ENCODE peak calls at places on chromosomes 5 and 9, in five cellular contexts. O is endodermal cell, E is neural crest cell, I is GM06990, K is left ventricle myocardium inferior. N is an unnamed sample.
A peak's percentile ranks its signal among the peaks of the same experiment; 100 is the strongest.

GRCh38 chr9:134420281-134420835 is 94.1 kb downstream of the RXRA start:
- DNase-seq in O (no peak), E (no peak), I (no peak), K (no peak), N (no peak)

GRCh38 chr9:75111019-75111622 is 22.8 kb downstream of the OSTF1 start:
- DNase-seq in I (no peak), O (no peak), K (no peak), E (no peak), N (no peak)

GRCh38 chr9:124723352-124723751 is 47.8 kb downstream of the NR6A1 start:
- DNase-seq in I (no peak), K (no peak), O (no peak), E (no peak), N (no peak)

GRCh38 chr9:98627291-98627690 is 81.4 kb downstream of the GABBR2 start:
- DNase-seq in K (no peak), O (no peak), E (no peak), I (no peak), N (no peak)

GRCh38 chr9:107227696-107228258 is 55.3 kb upstream of the RAD23B start:
- DNase-seq in I (no peak), E (no peak), K (no peak), O (no peak), N (no peak)

GRCh38 chr5:141605523-141606277 is 13.1 kb downstream of the DIAPH1 start:
- DNase-seq in E (no peak), K (peak; percentile 26), I (peak; percentile 71), O (no peak), N (peak; percentile 59)

GRCh38 chr9:109417585-109418544 is 80.2 kb downstream of the PTPN3 start:
- DNase-seq in K (no peak), I (no peak), O (no peak), E (no peak), N (no peak)

GRCh38 chr5:59322887-59323286 is 570.6 kb downstream of the PDE4D start:
- DNase-seq in I (no peak), K (no peak), O (no peak), E (no peak), N (no peak)

GRCh38 chr5:54897001-54897400 is 88.4 kb downstream of the ESM1 start:
- DNase-seq in E (no peak), O (no peak), I (no peak), K (no peak), N (no peak)

GRCh38 chr5:113038714-113039113 is 62.1 kb downstream of the DCP2 start:
- DNase-seq in I (no peak), O (no peak), K (no peak), E (no peak), N (no peak)

GRCh38 chr5:60700347-60700815 is 415 bp upstream of the DEPDC1B start:
- DNase-seq in E (no peak), I (no peak), K (no peak), O (no peak), N (peak; percentile 12)

GRCh38 chr5:43386960-43387362 is 25.2 kb downstream of the CCL28 start:
- DNase-seq in O (no peak), I (peak; percentile 31), E (no peak), K (no peak), N (peak; percentile 38)

GRCh38 chr5:170612256-170612656 is 108.4 kb downstream of the KCNIP1 start:
- DNase-seq in O (peak; percentile 90), I (no peak), K (no peak), E (no peak), N (no peak)

GRCh38 chr5:127875235-127876021 is 172.2 kb downstream of the CCDC192 start:
- DNase-seq in E (peak; percentile 37), O (peak; percentile 83), I (peak; percentile 22), K (peak; percentile 49), N (peak; percentile 39)

GRCh38 chr5:178288373-178289368 is 56.1 kb upstream of the PHYKPL start:
- DNase-seq in K (no peak), I (no peak), E (no peak), O (no peak), N (no peak)

DNA sequence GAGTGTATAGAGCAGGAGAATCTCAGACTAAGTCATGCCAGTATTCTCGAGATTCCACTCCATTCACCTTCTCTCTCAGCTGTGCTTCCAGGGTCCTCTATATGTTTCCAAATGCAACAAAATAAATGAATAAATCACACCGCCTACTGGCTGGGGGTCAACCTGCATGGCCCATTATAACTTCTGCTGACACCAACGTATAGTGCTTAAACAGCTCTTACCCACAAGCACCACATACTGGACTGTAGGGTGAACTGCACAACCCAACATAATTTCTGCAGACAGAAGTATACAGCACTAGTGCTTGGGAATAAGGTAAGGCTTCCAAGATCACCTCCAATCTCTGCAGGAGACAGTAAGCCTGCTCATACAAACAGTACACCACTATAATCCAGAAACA is 33.1 kb upstream of the HTR4 start:
- DNase-seq in K (no peak), E (no peak), O (peak; percentile 81), I (peak; percentile 2), N (no peak)
- TF ChIP-seq CTCF in K (no peak), E (peak; percentile 38), O (peak; percentile 91), I (peak; percentile 62), N (no peak)

DNA sequence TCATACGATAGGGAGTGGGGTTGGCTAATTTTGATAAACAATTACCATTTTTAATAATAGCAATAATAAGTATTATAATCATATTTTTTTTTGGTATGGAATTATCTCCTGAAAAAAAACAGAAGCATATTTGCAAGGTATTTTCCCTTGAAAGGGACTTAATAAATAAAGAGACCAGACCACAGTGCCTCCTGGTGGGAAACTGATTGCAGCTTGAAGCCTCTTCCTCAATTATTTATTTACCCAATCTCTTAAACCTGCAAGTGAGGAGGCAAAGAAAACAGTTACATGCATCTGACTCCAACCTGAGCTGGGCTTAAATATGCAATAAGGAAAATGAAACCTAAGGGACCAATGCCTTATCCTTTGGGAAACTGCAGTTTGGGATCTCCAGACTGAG is 388.1 kb upstream of the ACO1 start:
- DNase-seq in K (no peak), O (no peak), I (no peak), E (no peak), N (no peak)
- TF ChIP-seq CTCF in K (no peak), O (peak; percentile 71), I (no peak), E (peak; percentile 20), N (no peak)

GRCh38 chr5:159975462-159976019 is 33.4 kb upstream of the TTC1 start:
- DNase-seq in E (no peak), O (no peak), I (no peak), K (no peak), N (no peak)
- TF ChIP-seq CTCF in E (no peak), O (peak; percentile 48), I (no peak), K (peak; percentile 21), N (no peak)

DNA sequence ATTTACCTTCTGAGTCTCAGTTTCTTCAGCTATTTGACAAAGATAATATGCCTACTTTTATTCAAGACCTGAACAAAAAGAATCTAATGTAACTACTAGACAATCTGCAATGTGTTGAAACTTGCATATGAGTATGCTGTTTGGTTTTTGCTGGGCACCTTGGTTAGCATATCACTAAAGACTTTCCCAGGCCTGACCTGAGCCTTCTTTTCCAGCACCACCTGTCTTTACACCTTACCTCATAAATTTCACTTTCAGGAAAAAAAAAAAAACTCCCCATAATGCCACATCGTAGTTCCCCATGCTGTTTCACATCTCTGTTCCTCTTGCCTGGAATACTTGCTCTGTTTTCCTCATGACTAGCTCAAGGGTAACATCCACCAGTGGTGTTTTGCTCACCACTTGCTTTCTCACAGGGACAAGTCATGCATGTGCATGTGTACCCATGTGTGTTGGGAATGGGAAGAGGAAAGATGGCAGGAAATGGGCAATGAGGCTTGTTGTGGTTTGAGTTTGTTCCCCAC is 45.6 kb upstream of the TLE4 start:
- DNase-seq in E (no peak), K (no peak), I (no peak), O (no peak), N (no peak)
- TF ChIP-seq CTCF in E (no peak), K (no peak), I (no peak), O (no peak), N (no peak)

GRCh38 chr9:114389612-114390368 is 2.0 kb upstream of the AKNA start:
- DNase-seq in O (peak; percentile 52), K (no peak), I (no peak), E (no peak), N (no peak)
- TF ChIP-seq CTCF in O (no peak), K (no peak), I (peak; percentile 37), E (no peak), N (no peak)

GRCh38 chr9:137168907-137169763 is 716 bp downstream of the LRRC26 start:
- DNase-seq in I (peak; percentile 82), E (no peak), O (peak; percentile 92), K (no peak), N (peak; percentile 84)
- TF ChIP-seq CTCF in I (no peak), E (no peak), O (peak; percentile 29), K (no peak), N (no peak)